ENCODE peak calls at places on chromosomes 5 and 9, in four cellular contexts. One of them, this sample, is unnamed.

GRCh38 chr5:134874831-134875655 is 872 bp downstream of the TXNDC15 start:
- DNase-seq in epithelial cell of proximal tubule: peak
- DNase-seq in CD4-positive, alpha-beta T cell: peak
- DNase-seq in NCI-H2029: no peak
- DNase-seq in this sample: peak

GRCh38 chr5:8908055-8908683 is 637.7 kb downstream of the SEMA5A start:
- DNase-seq in CD4-positive, alpha-beta T cell: no peak
- DNase-seq in NCI-H2029: no peak
- DNase-seq in epithelial cell of proximal tubule: no peak
- DNase-seq in this sample: peak

GRCh38 chr5:131265318-131265803 is 1.5 kb downstream of the CDC42SE2 start:
- DNase-seq in NCI-H2029: no peak
- DNase-seq in CD4-positive, alpha-beta T cell: no peak
- DNase-seq in epithelial cell of proximal tubule: no peak
- DNase-seq in this sample: peak

GRCh38 chr5:114223866-114224265 is 138.0 kb upstream of the KCNN2 start:
- DNase-seq in epithelial cell of proximal tubule: no peak
- DNase-seq in NCI-H2029: no peak
- DNase-seq in CD4-positive, alpha-beta T cell: no peak
- DNase-seq in this sample: peak

GRCh38 chr5:105868038-105868775 is 1802.5 kb downstream of the EFNA5 start:
- DNase-seq in CD4-positive, alpha-beta T cell: no peak
- DNase-seq in epithelial cell of proximal tubule: no peak
- DNase-seq in NCI-H2029: peak
- DNase-seq in this sample: no peak

GRCh38 chr9:118618091-118618490 is 751.1 kb downstream of the BRINP1 start:
- DNase-seq in CD4-positive, alpha-beta T cell: no peak
- DNase-seq in NCI-H2029: no peak
- DNase-seq in epithelial cell of proximal tubule: no peak
- DNase-seq in this sample: no peak

GRCh38 chr5:24535646-24536045 is 109.1 kb downstream of the CDH10 start:
- DNase-seq in CD4-positive, alpha-beta T cell: no peak
- DNase-seq in epithelial cell of proximal tubule: no peak
- DNase-seq in NCI-H2029: peak
- DNase-seq in this sample: peak

GRCh38 chr5:14349029-14349428 is 205.9 kb downstream of the TRIO start:
- DNase-seq in NCI-H2029: no peak
- DNase-seq in CD4-positive, alpha-beta T cell: no peak
- DNase-seq in epithelial cell of proximal tubule: no peak
- DNase-seq in this sample: no peak

GRCh38 chr9:751137-752051 is 90.1 kb upstream of the DMRT1 start:
- DNase-seq in NCI-H2029: peak
- DNase-seq in CD4-positive, alpha-beta T cell: no peak
- DNase-seq in epithelial cell of proximal tubule: no peak
- DNase-seq in this sample: no peak

GRCh38 chr5:121762416-121762815 is 89.3 kb upstream of the FTMT start:
- DNase-seq in NCI-H2029: no peak
- DNase-seq in epithelial cell of proximal tubule: no peak
- DNase-seq in CD4-positive, alpha-beta T cell: no peak
- DNase-seq in this sample: no peak

GRCh38 chr5:54404568-54404967 is 50.9 kb upstream of the HSPB3 start:
- DNase-seq in CD4-positive, alpha-beta T cell: no peak
- DNase-seq in NCI-H2029: no peak
- DNase-seq in epithelial cell of proximal tubule: no peak
- DNase-seq in this sample: no peak

GRCh38 chr9:5310851-5311250 is 6.3 kb upstream of the RLN2 start:
- DNase-seq in NCI-H2029: no peak
- DNase-seq in epithelial cell of proximal tubule: no peak
- DNase-seq in CD4-positive, alpha-beta T cell: no peak
- DNase-seq in this sample: no peak

GRCh38 chr5:158265931-158266710 is 407.2 kb upstream of the CLINT1 start:
- DNase-seq in CD4-positive, alpha-beta T cell: no peak
- DNase-seq in NCI-H2029: no peak
- DNase-seq in epithelial cell of proximal tubule: no peak
- DNase-seq in this sample: no peak

GRCh38 chr5:157354825-157355224 is 88.9 kb downstream of the CYFIP2 start:
- DNase-seq in epithelial cell of proximal tubule: no peak
- DNase-seq in NCI-H2029: no peak
- DNase-seq in CD4-positive, alpha-beta T cell: no peak
- DNase-seq in this sample: peak

GRCh38 chr5:134140530-134141201 is 26.2 kb downstream of the TCF7 start:
- DNase-seq in epithelial cell of proximal tubule: no peak
- DNase-seq in CD4-positive, alpha-beta T cell: peak
- DNase-seq in NCI-H2029: peak
- DNase-seq in this sample: peak

GRCh38 chr9:118170032-118170955 is 466.1 kb downstream of the TLR4 start:
- DNase-seq in CD4-positive, alpha-beta T cell: no peak
- DNase-seq in NCI-H2029: peak
- DNase-seq in epithelial cell of proximal tubule: peak
- DNase-seq in this sample: peak

GRCh38 chr5:157431544-157432200 is 28.3 kb upstream of the NIPAL4 start:
- DNase-seq in CD4-positive, alpha-beta T cell: no peak
- DNase-seq in epithelial cell of proximal tubule: peak
- DNase-seq in NCI-H2029: no peak
- DNase-seq in this sample: peak

GRCh38 chr9:77960356-77961153 is 71.1 kb downstream of the GNAQ start:
- DNase-seq in NCI-H2029: no peak
- DNase-seq in epithelial cell of proximal tubule: no peak
- DNase-seq in CD4-positive, alpha-beta T cell: no peak
- DNase-seq in this sample: no peak

GRCh38 chr9:120348951-120349429 is 231.0 kb downstream of the CDK5RAP2 start:
- DNase-seq in NCI-H2029: peak
- DNase-seq in CD4-positive, alpha-beta T cell: no peak
- DNase-seq in epithelial cell of proximal tubule: no peak
- DNase-seq in this sample: peak

GRCh38 chr9:129702563-129702962 is 37.1 kb downstream of the PRRX2 start:
- DNase-seq in NCI-H2029: no peak
- DNase-seq in epithelial cell of proximal tubule: peak
- DNase-seq in CD4-positive, alpha-beta T cell: no peak
- DNase-seq in this sample: peak

GRCh38 chr9:37309136-37309535 is 113.4 kb upstream of the GRHPR start:
- DNase-seq in epithelial cell of proximal tubule: no peak
- DNase-seq in NCI-H2029: no peak
- DNase-seq in CD4-positive, alpha-beta T cell: peak
- DNase-seq in this sample: no peak

GRCh38 chr9:82720515-82720914 is 342.4 kb downstream of the RASEF start:
- DNase-seq in NCI-H2029: no peak
- DNase-seq in epithelial cell of proximal tubule: no peak
- DNase-seq in CD4-positive, alpha-beta T cell: no peak
- DNase-seq in this sample: no peak

GRCh38 chr9:115006660-115007059 is 76.3 kb upstream of the TNFSF8 start:
- DNase-seq in epithelial cell of proximal tubule: no peak
- DNase-seq in NCI-H2029: no peak
- DNase-seq in CD4-positive, alpha-beta T cell: no peak
- DNase-seq in this sample: no peak

GRCh38 chr5:100537946-100538345 is 2.8 kb downstream of the FAM174A start:
- DNase-seq in CD4-positive, alpha-beta T cell: no peak
- DNase-seq in epithelial cell of proximal tubule: no peak
- DNase-seq in NCI-H2029: no peak
- DNase-seq in this sample: no peak

GRCh38 chr9:13020706-13021105 is 245.9 kb downstream of the LURAP1L start:
- DNase-seq in CD4-positive, alpha-beta T cell: no peak
- DNase-seq in NCI-H2029: no peak
- DNase-seq in epithelial cell of proximal tubule: no peak
- DNase-seq in this sample: no peak

GRCh38 chr9:97848582-97849237 is 4.3 kb upstream of the FOXE1 start:
- DNase-seq in CD4-positive, alpha-beta T cell: no peak
- DNase-seq in NCI-H2029: no peak
- DNase-seq in epithelial cell of proximal tubule: no peak
- DNase-seq in this sample: no peak

GRCh38 chr9:130498918-130499698 is 54.3 kb downstream of the ASS1 start:
- DNase-seq in epithelial cell of proximal tubule: peak
- DNase-seq in CD4-positive, alpha-beta T cell: no peak
- DNase-seq in NCI-H2029: no peak
- DNase-seq in this sample: peak

GRCh38 chr9:32579706-32580331 is 6.9 kb upstream of the NDUFB6 start:
- DNase-seq in CD4-positive, alpha-beta T cell: peak
- DNase-seq in NCI-H2029: peak
- DNase-seq in epithelial cell of proximal tubule: no peak
- DNase-seq in this sample: peak

GRCh38 chr5:119315516-119315949 is 40.3 kb upstream of the TNFAIP8 start:
- DNase-seq in epithelial cell of proximal tubule: no peak
- DNase-seq in CD4-positive, alpha-beta T cell: peak
- DNase-seq in NCI-H2029: no peak
- DNase-seq in this sample: peak